ENCODE peak calls at places on chromosomes 7 and 10, in seven cellular contexts. K is endothelial cell of umbilical vein, E is glutamatergic neuron, N is pancreas, C is progenitor cell of endocrine pancreas, S is tibial nerve, V is tibial artery. B is an unnamed sample.

GRCh38 chr7:44867073-44867990 is 18.0 kb downstream of the PURB start:
- DNase-seq in K (peak), E (no peak), N (no peak), C (no peak), S (no peak), V (no peak), B (no peak)

GRCh38 chr10:7625009-7625408 is 41.8 kb downstream of the ITIH5 start:
- DNase-seq in K (no peak), E (no peak), N (no peak), C (no peak), S (no peak), V (no peak), B (no peak)

GRCh38 chr7:37245544-37245943 is 203.1 kb downstream of the ELMO1 start:
- DNase-seq in K (no peak), E (no peak), N (no peak), C (no peak), S (peak), V (peak), B (no peak)

GRCh38 chr10:32166365-32166764 is 110.1 kb upstream of the KIF5B start:
- DNase-seq in K (no peak), E (no peak), N (no peak), C (no peak), S (no peak), V (no peak), B (no peak)

GRCh38 chr7:108565987-108566386 is 3.5 kb downstream of the THAP5 start:
- DNase-seq in K (no peak), E (no peak), N (no peak), C (no peak), S (no peak), V (no peak), B (no peak)

GRCh38 chr10:98266647-98267046 is 1.3 kb downstream of the LOXL4 start:
- DNase-seq in K (no peak), E (no peak), N (no peak), C (no peak), S (no peak), V (no peak), B (no peak)

GRCh38 chr10:44761076-44761475 is 150.1 kb upstream of the TMEM72 start:
- DNase-seq in K (no peak), E (no peak), N (no peak), C (no peak), S (no peak), V (no peak), B (no peak)

GRCh38 chr7:51666261-51666660 is 349.7 kb upstream of the COBL start:
- DNase-seq in K (no peak), E (no peak), N (no peak), C (no peak), S (no peak), V (no peak), B (no peak)

DNA sequence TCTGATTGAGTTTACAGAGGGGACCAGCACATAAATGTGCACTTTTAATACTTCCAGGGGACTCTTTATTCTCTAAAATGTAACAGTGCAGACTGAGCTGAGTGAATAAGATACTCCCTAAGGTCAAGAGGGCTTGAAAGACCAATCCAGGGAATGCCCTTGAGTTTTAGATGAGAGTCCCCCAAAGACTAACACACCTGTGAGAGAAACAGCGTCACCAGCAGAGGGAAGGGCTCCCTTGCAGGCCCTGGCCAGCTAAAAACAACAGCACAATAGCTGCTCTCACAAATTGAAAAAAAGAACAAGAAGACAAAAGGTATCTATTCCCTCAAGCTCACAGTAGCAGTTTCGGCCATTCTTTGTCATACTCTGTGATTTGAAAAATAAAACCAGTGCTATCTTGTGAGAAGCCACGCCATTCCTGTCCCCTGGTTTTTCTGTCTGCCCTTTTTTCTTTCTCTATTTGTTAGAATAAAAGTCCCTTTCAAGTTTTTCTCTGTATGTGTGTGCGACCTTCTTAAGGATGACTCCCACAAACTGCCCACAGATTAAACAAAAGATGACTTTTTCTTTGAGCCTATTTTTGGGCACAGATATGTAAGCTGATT is 230.4 kb upstream of the BMPER start:
- DNase-seq in K (no peak), E (no peak), N (no peak), C (no peak), S (no peak), V (no peak), B (no peak)
- TF ChIP-seq CTCF in K (no peak), E (no peak), N (no peak), C (no peak), S (no peak), V (no peak), B (no peak)

DNA sequence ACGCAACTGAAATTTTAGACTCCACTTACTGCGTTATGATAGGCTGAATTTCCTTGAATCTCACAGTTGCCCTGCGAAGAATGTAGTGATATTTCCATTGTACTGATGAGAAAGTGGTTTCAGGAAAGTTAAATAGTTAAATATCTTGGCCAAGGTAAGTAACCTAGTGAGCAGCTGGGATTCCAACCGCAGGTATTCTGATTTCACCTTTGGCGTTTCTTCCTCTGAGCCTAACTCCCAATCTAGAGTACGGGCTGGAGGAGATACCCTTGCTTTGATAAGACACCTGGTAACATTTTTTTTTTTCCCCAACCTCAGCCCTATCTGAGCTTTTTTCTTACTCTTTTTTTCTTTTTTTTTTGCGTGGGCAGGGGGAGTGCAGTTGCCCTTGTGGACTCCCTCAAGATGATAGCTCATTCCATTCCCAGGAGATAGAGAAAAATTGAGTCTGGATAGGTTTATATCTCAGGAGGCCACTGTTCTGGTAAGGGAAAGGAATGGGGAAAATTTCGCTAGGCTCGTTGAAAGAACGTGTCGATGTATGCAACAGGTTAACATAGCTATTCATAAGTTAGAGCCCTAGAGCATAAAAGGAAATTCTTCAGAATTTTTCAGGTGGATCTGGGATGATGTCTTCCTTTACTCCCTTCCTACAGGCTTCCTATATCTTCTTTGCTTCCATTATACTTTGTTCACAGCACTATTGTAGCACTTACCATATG is 3.1 kb upstream of the TAS2R38 start:
- DNase-seq in K (no peak), E (no peak), N (no peak), C (no peak), S (no peak), V (no peak), B (no peak)
- TF ChIP-seq CTCF in K (no peak), E (no peak), N (no peak), C (no peak), S (no peak), V (no peak), B (no peak)

DNA sequence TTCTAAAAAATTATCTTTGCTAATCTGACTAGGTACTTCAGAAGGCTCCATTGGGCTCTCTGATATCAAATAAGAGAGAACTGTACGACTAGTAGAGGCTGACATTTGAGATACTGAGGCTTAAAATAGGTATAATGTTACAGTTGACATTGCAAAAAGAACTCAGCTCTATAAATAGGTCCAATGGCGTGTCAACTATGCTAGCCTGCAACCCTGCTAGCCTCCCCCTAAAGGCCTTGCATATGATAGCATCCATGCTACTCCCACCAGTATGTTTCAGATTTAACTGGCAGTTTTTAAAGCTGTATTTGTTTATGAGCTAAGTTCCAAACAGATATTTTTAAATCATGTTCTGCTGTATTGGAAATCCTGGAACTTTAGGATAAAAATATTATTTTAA is at the start of gene PPP1R3A:
- DNase-seq in K (no peak), E (no peak), N (no peak), C (no peak), S (no peak), V (no peak), B (no peak)
- TF ChIP-seq CTCF in K (no peak), E (no peak), N (no peak), C (no peak), S (no peak), V (no peak), B (no peak)

GRCh38 chr10:22301193-22301592 is 15.0 kb upstream of the COMMD3 start:
- DNase-seq in K (no peak), E (no peak), N (no peak), C (no peak), S (no peak), V (no peak), B (no peak)
- TF ChIP-seq CTCF in K (no peak), E (no peak), N (no peak), C (no peak), S (no peak), V (no peak), B (no peak)

GRCh38 chr10:15729890-15730289 is 10.2 kb upstream of the ITGA8 start:
- DNase-seq in K (no peak), E (no peak), N (no peak), C (no peak), S (no peak), V (no peak), B (no peak)

GRCh38 chr10:15725603-15726002 is 5.9 kb upstream of the ITGA8 start:
- DNase-seq in K (peak), E (no peak), N (no peak), C (no peak), S (no peak), V (peak), B (no peak)

GRCh38 chr10:15730341-15730740 is 10.6 kb upstream of the ITGA8 start:
- DNase-seq in K (no peak), E (no peak), N (no peak), C (no peak), S (no peak), V (no peak), B (no peak)

GRCh38 chr10:15724683-15725082 is 5.0 kb upstream of the ITGA8 start:
- DNase-seq in K (no peak), E (no peak), N (no peak), C (no peak), S (no peak), V (no peak), B (no peak)

GRCh38 chr10:15726042-15726441 is 6.3 kb upstream of the ITGA8 start:
- DNase-seq in K (no peak), E (no peak), N (no peak), C (no peak), S (no peak), V (no peak), B (no peak)
- TF ChIP-seq CTCF in K (no peak), E (no peak), N (no peak), C (no peak), S (peak), V (no peak), B (no peak)

DNA sequence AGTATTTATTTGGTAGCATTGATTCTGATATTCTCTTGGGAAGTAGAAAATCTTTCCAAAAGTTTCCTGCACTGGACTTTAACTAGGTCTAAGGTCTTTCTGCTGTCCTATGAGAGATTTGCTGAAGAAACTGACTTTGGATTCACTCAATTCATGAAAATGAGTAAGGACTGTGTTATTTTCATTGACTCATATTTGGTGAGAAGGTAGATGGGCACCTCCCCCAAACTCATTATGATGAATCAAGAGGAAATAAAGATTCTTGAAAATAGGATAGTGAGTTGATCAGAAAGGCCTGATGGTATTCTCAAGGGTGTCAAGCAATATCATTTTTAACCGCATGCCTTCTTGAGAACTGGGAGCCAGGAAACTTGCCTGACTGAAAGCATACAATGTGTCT is 110.3 kb downstream of the RNF133 start:
- DNase-seq in K (no peak), E (no peak), N (no peak), C (no peak), S (no peak), V (no peak), B (no peak)
- TF ChIP-seq CTCF in K (no peak), E (no peak), N (no peak), C (no peak), S (no peak), V (no peak), B (no peak)